ENCODE peak calls at places on chromosomes 12 and 14, in seven cellular contexts. G is astrocyte of the spinal cord; R is SK-N-SH; A is Peyer's patch; E is lower lobe of right lung; N is mesendoderm; Q is CD8-positive, alpha-beta memory T cell. F is an unnamed sample.

GRCh38 chr14:68140111-68140741 is 320.6 kb downstream of the RAD51B start:
- DNase-seq in G (peak), R (no peak), A (no peak), E (no peak), N (peak), Q (no peak), F (peak)

GRCh38 chr12:113506867-113507266 is 35.2 kb upstream of the LHX5 start:
- DNase-seq in G (no peak), R (no peak), A (no peak), E (no peak), N (no peak), Q (no peak), F (no peak)

GRCh38 chr12:94513527-94513926 is 53.9 kb upstream of the CEP83 start:
- DNase-seq in G (no peak), R (no peak), A (no peak), E (no peak), N (no peak), Q (no peak), F (no peak)

GRCh38 chr14:100278702-100279101 is 27.5 kb downstream of the SLC25A29 start:
- DNase-seq in G (peak), R (no peak), A (no peak), E (peak), N (peak), Q (no peak), F (peak)

GRCh38 chr12:38386238-38386985 is 69.8 kb downstream of the ALG10B start:
- DNase-seq in G (no peak), R (no peak), A (no peak), E (no peak), N (peak), Q (no peak), F (no peak)

GRCh38 chr14:64673748-64674147 is 30.5 kb upstream of the PLEKHG3 start:
- DNase-seq in G (no peak), R (no peak), A (no peak), E (peak), N (no peak), Q (peak), F (no peak)

GRCh38 chr12:112848972-112849371 is 57.4 kb downstream of the RPH3A start:
- DNase-seq in G (no peak), R (peak), A (no peak), E (no peak), N (peak), Q (no peak), F (no peak)

GRCh38 chr12:42326466-42327226 is 679 bp downstream of the PPHLN1 start:
- DNase-seq in G (peak), R (peak), A (peak), E (no peak), N (peak), Q (peak), F (peak)

GRCh38 chr12:75759842-75760260 is 248.4 kb upstream of the KRR1 start:
- DNase-seq in G (peak), R (no peak), A (no peak), E (no peak), N (no peak), Q (no peak), F (peak)

GRCh38 chr12:51269174-51270066 is 795 bp downstream of the SMAGP start:
- DNase-seq in G (peak), R (peak), A (peak), E (peak), N (peak), Q (peak), F (peak)

GRCh38 chr14:87250992-87251391 is 742.0 kb downstream of the GALC start:
- DNase-seq in G (no peak), R (no peak), A (no peak), E (no peak), N (no peak), Q (no peak), F (no peak)

GRCh38 chr12:110180591-110181005 is 56.4 kb downstream of the IFT81 start:
- DNase-seq in G (peak), R (no peak), A (no peak), E (no peak), N (no peak), Q (no peak), F (peak)

GRCh38 chr12:45575417-45575816 is 154.1 kb upstream of the ARID2 start:
- DNase-seq in G (no peak), R (no peak), A (no peak), E (no peak), N (no peak), Q (no peak), F (no peak)

GRCh38 chr12:1885605-1886245 is 32.7 kb downstream of the CACNA2D4 start:
- DNase-seq in G (no peak), R (no peak), A (no peak), E (no peak), N (no peak), Q (no peak), F (no peak)

GRCh38 chr14:88993946-88994345 is 169.5 kb downstream of the TTC8 start:
- DNase-seq in G (peak), R (no peak), A (no peak), E (no peak), N (no peak), Q (no peak), F (no peak)

GRCh38 chr12:97602315-97602714 is 139.7 kb downstream of the RMST start:
- DNase-seq in G (no peak), R (no peak), A (no peak), E (no peak), N (no peak), Q (no peak), F (no peak)

GRCh38 chr14:74246561-74246960 is 7.3 kb downstream of the VSX2 start:
- DNase-seq in G (no peak), R (no peak), A (no peak), E (no peak), N (no peak), Q (no peak), F (no peak)

GRCh38 chr14:74248036-74248435 is 8.8 kb downstream of the VSX2 start:
- DNase-seq in G (no peak), R (no peak), A (no peak), E (no peak), N (no peak), Q (no peak), F (no peak)

GRCh38 chr14:74249433-74250375 is 10.5 kb downstream of the VSX2 start:
- DNase-seq in G (no peak), R (no peak), A (no peak), E (no peak), N (no peak), Q (no peak), F (no peak)

GRCh38 chr14:74255281-74255680 is 16.0 kb downstream of the VSX2 start:
- DNase-seq in G (no peak), R (no peak), A (no peak), E (no peak), N (no peak), Q (no peak), F (no peak)

DNA sequence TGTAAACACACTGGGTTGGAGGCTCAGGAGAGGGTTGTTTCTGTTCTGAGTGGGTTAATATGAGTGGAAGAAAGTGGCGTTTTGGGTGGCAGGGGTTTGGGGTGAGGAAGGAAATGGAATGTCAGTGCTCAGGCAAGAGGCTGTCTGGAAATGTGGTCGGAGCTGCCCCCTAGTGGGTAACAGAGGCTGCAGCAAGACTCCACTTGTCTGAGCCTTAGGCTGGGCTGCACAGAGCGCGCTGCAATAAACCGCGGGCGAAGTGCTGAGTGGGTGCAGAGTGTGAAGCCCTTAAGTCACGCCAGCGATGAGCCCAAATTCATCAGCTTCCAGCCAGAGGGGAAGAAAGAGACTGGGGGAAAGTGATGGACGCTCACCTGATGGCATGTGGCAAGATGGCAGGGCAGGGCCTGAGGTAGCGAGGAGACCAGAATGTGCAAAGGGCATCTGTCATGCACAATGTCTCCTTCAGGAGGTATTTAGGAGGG is 12.3 kb downstream of the VSX2 start:
- DNase-seq in G (peak), R (peak), A (peak), E (peak), N (peak), Q (peak), F (peak)
- H3K4me3 ChIP-seq in G (no peak), R (peak), A (peak), E (peak), N (no peak), Q (peak), F (peak)

GRCh38 chr14:91387135-91387849 is 30.3 kb downstream of the CCDC88C start:
- DNase-seq in G (peak), R (no peak), A (no peak), E (peak), N (no peak), Q (peak), F (no peak)
- H3K4me3 ChIP-seq in G (no peak), R (no peak), A (no peak), E (no peak), N (no peak), Q (no peak), F (no peak)

DNA sequence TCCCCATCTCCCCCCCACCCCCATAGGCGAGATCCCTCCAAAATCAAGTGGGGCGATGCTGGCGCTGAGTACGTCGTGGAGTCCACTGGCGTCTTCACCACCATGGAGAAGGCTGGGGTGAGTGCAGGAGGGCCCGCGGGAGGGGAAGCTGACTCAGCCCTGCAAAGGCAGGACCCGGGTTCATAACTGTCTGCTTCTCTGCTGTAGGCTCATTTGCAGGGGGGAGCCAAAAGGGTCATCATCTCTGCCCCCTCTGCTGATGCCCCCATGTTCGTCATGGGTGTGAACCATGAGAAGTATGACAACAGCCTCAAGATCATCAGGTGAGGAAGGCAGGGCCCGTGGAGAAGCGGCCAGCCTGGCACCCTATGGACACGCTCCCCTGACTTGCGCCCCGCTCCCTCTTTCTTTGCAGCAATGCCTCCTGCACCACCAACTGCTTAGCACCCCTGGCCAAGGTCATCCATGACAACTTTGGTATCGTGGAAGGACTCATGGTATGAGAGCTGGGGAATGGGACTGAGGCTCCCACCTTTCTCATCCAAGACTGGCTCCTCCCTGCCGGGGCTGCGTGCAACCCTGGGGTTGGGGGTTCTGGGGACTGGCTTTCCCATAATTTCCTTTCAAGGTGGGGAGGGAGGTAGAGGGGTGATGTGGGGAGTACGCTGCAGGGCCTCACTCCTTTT is 2.7 kb downstream of the GAPDH start:
- DNase-seq in G (no peak), R (no peak), A (no peak), E (no peak), N (peak), Q (no peak), F (peak)
- H3K4me3 ChIP-seq in G (peak), R (peak), A (no peak), E (no peak), N (no peak), Q (no peak), F (peak)

GRCh38 chr12:41188058-41188840 is at the start of gene PDZRN4:
- DNase-seq in G (no peak), R (peak), A (no peak), E (peak), N (peak), Q (no peak), F (peak)
- H3K4me3 ChIP-seq in G (no peak), R (no peak), A (peak), E (peak), N (peak), Q (no peak), F (peak)

GRCh38 chr12:12733118-12733517 is 15.9 kb downstream of the CDKN1B start:
- DNase-seq in G (no peak), R (no peak), A (no peak), E (no peak), N (no peak), Q (no peak), F (no peak)

GRCh38 chr12:12736759-12737676 is 19.9 kb downstream of the CDKN1B start:
- DNase-seq in G (peak), R (peak), A (peak), E (no peak), N (peak), Q (peak), F (peak)

GRCh38 chr12:12735301-12735700 is 18.1 kb downstream of the CDKN1B start:
- DNase-seq in G (peak), R (no peak), A (no peak), E (no peak), N (no peak), Q (no peak), F (no peak)

GRCh38 chr12:12734054-12734453 is 16.9 kb downstream of the CDKN1B start:
- DNase-seq in G (peak), R (no peak), A (no peak), E (no peak), N (no peak), Q (no peak), F (peak)

GRCh38 chr12:12734561-12735071 is 17.4 kb downstream of the CDKN1B start:
- DNase-seq in G (peak), R (no peak), A (no peak), E (no peak), N (no peak), Q (no peak), F (no peak)
- H3K4me3 ChIP-seq in G (no peak), R (no peak), A (peak), E (no peak), N (no peak), Q (no peak), F (peak)

GRCh38 chr12:121791671-121792496 is 1.6 kb downstream of the RHOF start:
- DNase-seq in G (no peak), R (no peak), A (no peak), E (no peak), N (no peak), Q (peak), F (no peak)
- H3K4me3 ChIP-seq in G (no peak), R (no peak), A (peak), E (peak), N (no peak), Q (peak), F (no peak)

GRCh38 chr14:85534435-85534834 is 4.5 kb downstream of the FLRT2 start:
- DNase-seq in G (no peak), R (no peak), A (no peak), E (no peak), N (no peak), Q (no peak), F (peak)
- H3K4me3 ChIP-seq in G (peak), R (peak), A (peak), E (peak), N (peak), Q (no peak), F (peak)

DNA sequence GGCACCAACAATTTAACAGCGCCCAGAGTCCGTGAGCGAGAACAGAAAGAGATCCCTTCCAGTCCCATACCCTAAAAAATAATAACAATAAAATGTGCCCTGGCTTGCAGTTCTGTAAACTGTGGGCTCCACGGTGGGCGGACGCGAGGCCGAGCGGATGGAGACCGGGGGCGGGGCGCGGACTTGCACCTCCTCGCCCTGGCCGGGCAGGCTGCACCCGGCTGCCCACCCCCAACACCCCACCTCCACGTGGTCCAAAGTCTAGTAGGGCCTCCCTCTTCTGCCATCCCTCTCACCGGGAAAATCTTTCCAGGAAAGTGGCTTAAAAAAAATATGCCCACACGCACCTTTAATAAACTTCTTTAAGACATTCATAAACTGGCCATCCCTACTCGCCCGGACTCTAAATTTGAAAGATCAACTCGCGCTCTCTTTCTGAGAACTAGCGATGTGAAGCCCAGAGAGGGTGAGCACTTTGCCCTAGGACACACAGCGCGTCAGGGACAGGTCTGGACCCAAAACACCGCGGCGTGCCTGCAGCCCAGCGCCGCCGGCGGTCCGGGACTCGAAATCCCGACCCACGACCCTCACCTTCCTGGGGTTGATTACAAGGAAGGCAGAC is 1.8 kb upstream of the BCL11B start:
- DNase-seq in G (no peak), R (no peak), A (no peak), E (no peak), N (peak), Q (no peak), F (no peak)
- H3K4me3 ChIP-seq in G (peak), R (peak), A (peak), E (peak), N (peak), Q (peak), F (peak)

F was measured in adipocyte.